ENCODE peak calls at places on chromosomes 11 and 22, in nine cellular contexts. One of them, this sample, is unnamed.
A peak's percentile ranks its signal among the peaks of the same experiment; 100 is the strongest.

GRCh38 chr11:63362196-63362829 is 7.3 kb upstream of the SLC22A9 start:
- DNase-seq in body of pancreas: no peak
- DNase-seq in tibial nerve: no peak
- DNase-seq in fibroblast of lung: no peak
- DNase-seq in NT2/D1: no peak
- DNase-seq in mammary epithelial cell: no peak
- DNase-seq in A673: no peak
- DNase-seq in left ventricle myocardium inferior: no peak
- DNase-seq in CD8-positive, alpha-beta memory T cell: no peak
- DNase-seq in this sample: no peak

GRCh38 chr11:34585870-34586654 is 34.8 kb upstream of the EHF start:
- DNase-seq in A673: peak; percentile 86
- DNase-seq in NT2/D1: no peak
- DNase-seq in tibial nerve: no peak
- DNase-seq in CD8-positive, alpha-beta memory T cell: no peak
- DNase-seq in mammary epithelial cell: peak; percentile 55
- DNase-seq in left ventricle myocardium inferior: no peak
- DNase-seq in body of pancreas: no peak
- DNase-seq in fibroblast of lung: peak; percentile 51
- DNase-seq in this sample: peak; percentile 53

GRCh38 chr11:126863294-126863997 is 137.1 kb downstream of the KIRREL3 start:
- DNase-seq in NT2/D1: no peak
- DNase-seq in body of pancreas: no peak
- DNase-seq in A673: no peak
- DNase-seq in CD8-positive, alpha-beta memory T cell: no peak
- DNase-seq in left ventricle myocardium inferior: no peak
- DNase-seq in mammary epithelial cell: no peak
- DNase-seq in fibroblast of lung: no peak
- DNase-seq in tibial nerve: no peak
- DNase-seq in this sample: no peak

GRCh38 chr22:44807232-44807631 is 54.9 kb downstream of the ARHGAP8 start:
- DNase-seq in A673: no peak
- DNase-seq in NT2/D1: no peak
- DNase-seq in CD8-positive, alpha-beta memory T cell: no peak
- DNase-seq in fibroblast of lung: no peak
- DNase-seq in body of pancreas: no peak
- DNase-seq in mammary epithelial cell: no peak
- DNase-seq in left ventricle myocardium inferior: no peak
- DNase-seq in tibial nerve: no peak
- DNase-seq in this sample: no peak

GRCh38 chr22:48693377-48694135 is 1134.1 kb downstream of the BRD1 start:
- DNase-seq in CD8-positive, alpha-beta memory T cell: no peak
- DNase-seq in fibroblast of lung: no peak
- DNase-seq in mammary epithelial cell: no peak
- DNase-seq in left ventricle myocardium inferior: no peak
- DNase-seq in tibial nerve: no peak
- DNase-seq in A673: no peak
- DNase-seq in body of pancreas: no peak
- DNase-seq in NT2/D1: no peak
- DNase-seq in this sample: no peak

GRCh38 chr22:38860291-38861169 is 11.5 kb downstream of the CBX6 start:
- DNase-seq in mammary epithelial cell: no peak
- DNase-seq in tibial nerve: no peak
- DNase-seq in A673: no peak
- DNase-seq in fibroblast of lung: no peak
- DNase-seq in CD8-positive, alpha-beta memory T cell: no peak
- DNase-seq in body of pancreas: no peak
- DNase-seq in NT2/D1: no peak
- DNase-seq in left ventricle myocardium inferior: no peak
- DNase-seq in this sample: no peak

GRCh38 chr11:19275496-19275895 is 34.8 kb upstream of the E2F8 start:
- DNase-seq in CD8-positive, alpha-beta memory T cell: no peak
- DNase-seq in A673: no peak
- DNase-seq in left ventricle myocardium inferior: no peak
- DNase-seq in fibroblast of lung: no peak
- DNase-seq in NT2/D1: no peak
- DNase-seq in mammary epithelial cell: peak; percentile 73
- DNase-seq in body of pancreas: no peak
- DNase-seq in tibial nerve: no peak
- DNase-seq in this sample: no peak

GRCh38 chr11:117833401-117833891 is 8.9 kb upstream of the FXYD2 start:
- DNase-seq in left ventricle myocardium inferior: no peak
- DNase-seq in tibial nerve: no peak
- DNase-seq in A673: no peak
- DNase-seq in fibroblast of lung: no peak
- DNase-seq in mammary epithelial cell: no peak
- DNase-seq in body of pancreas: peak; percentile 91
- DNase-seq in NT2/D1: no peak
- DNase-seq in CD8-positive, alpha-beta memory T cell: no peak
- DNase-seq in this sample: no peak

GRCh38 chr11:67277231-67277961 is 11.1 kb downstream of the GRK2 start:
- DNase-seq in fibroblast of lung: peak; percentile 58
- DNase-seq in left ventricle myocardium inferior: peak; percentile 93
- DNase-seq in mammary epithelial cell: peak; percentile 47
- DNase-seq in NT2/D1: no peak
- DNase-seq in tibial nerve: peak; percentile 82
- DNase-seq in body of pancreas: peak; percentile 42
- DNase-seq in A673: peak; percentile 99
- DNase-seq in CD8-positive, alpha-beta memory T cell: peak; percentile 87
- DNase-seq in this sample: peak; percentile 93

GRCh38 chr11:67276821-67277230 is 10.6 kb downstream of the GRK2 start:
- DNase-seq in left ventricle myocardium inferior: no peak
- DNase-seq in mammary epithelial cell: no peak
- DNase-seq in NT2/D1: no peak
- DNase-seq in A673: peak; percentile 36
- DNase-seq in tibial nerve: no peak
- DNase-seq in CD8-positive, alpha-beta memory T cell: no peak
- DNase-seq in body of pancreas: no peak
- DNase-seq in fibroblast of lung: no peak
- DNase-seq in this sample: peak; percentile 87

GRCh38 chr11:67273260-67273990 is 7.2 kb downstream of the GRK2 start:
- DNase-seq in body of pancreas: no peak
- DNase-seq in CD8-positive, alpha-beta memory T cell: peak; percentile 6
- DNase-seq in left ventricle myocardium inferior: no peak
- DNase-seq in mammary epithelial cell: no peak
- DNase-seq in tibial nerve: no peak
- DNase-seq in fibroblast of lung: no peak
- DNase-seq in A673: peak; percentile 66
- DNase-seq in NT2/D1: no peak
- DNase-seq in this sample: peak; percentile 74

GRCh38 chr11:67274768-67275605 is 8.7 kb downstream of the GRK2 start:
- DNase-seq in tibial nerve: no peak
- DNase-seq in NT2/D1: no peak
- DNase-seq in body of pancreas: peak; percentile 40
- DNase-seq in fibroblast of lung: no peak
- DNase-seq in A673: no peak
- DNase-seq in left ventricle myocardium inferior: peak; percentile 75
- DNase-seq in CD8-positive, alpha-beta memory T cell: no peak
- DNase-seq in mammary epithelial cell: no peak
- DNase-seq in this sample: no peak

GRCh38 chr11:67275606-67276409 is 9.5 kb downstream of the GRK2 start:
- DNase-seq in left ventricle myocardium inferior: no peak
- DNase-seq in fibroblast of lung: no peak
- DNase-seq in A673: no peak
- DNase-seq in mammary epithelial cell: no peak
- DNase-seq in CD8-positive, alpha-beta memory T cell: no peak
- DNase-seq in body of pancreas: no peak
- DNase-seq in NT2/D1: no peak
- DNase-seq in tibial nerve: no peak
- DNase-seq in this sample: no peak
- H3K4me1 ChIP-seq in left ventricle myocardium inferior: peaks cover 100% of the 10 kb centered on the region
- H3K4me1 ChIP-seq in fibroblast of lung: peaks cover 31% of the 10 kb centered on the region
- H3K4me1 ChIP-seq in A673: peaks cover 70% of the 10 kb centered on the region
- H3K4me1 ChIP-seq in mammary epithelial cell: peaks cover 24% of the 10 kb centered on the region
- H3K4me1 ChIP-seq in CD8-positive, alpha-beta memory T cell: peaks cover 100% of the 10 kb centered on the region
- H3K4me1 ChIP-seq in body of pancreas: peaks cover 69% of the 10 kb centered on the region
- H3K4me1 ChIP-seq in NT2/D1: peaks cover 37% of the 10 kb centered on the region
- H3K4me1 ChIP-seq in tibial nerve: peaks cover 100% of the 10 kb centered on the region
- H3K4me1 ChIP-seq in this sample: peaks cover 54% of the 10 kb centered on the region

DNA sequence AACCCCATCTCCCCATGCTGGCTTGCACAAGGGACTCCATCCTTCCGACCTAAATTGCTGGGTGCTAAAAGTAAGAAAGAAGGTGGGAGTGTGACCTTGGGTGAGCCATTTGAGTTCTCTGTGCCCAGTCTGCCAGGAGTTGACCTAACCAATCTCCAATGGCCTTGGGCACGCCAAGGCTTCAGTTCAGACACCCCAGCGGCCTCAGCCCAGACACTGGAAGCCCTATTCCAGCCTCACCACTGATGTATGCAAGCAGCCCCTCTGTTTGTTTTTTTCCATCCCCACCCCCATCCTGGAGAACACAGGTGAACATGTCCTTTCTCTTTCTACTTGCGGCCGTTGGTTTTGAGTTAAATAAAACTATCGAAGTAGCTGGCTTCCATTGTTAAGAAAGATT is 31.9 kb downstream of the MYH9 start:
- DNase-seq in CD8-positive, alpha-beta memory T cell: no peak
- DNase-seq in mammary epithelial cell: no peak
- DNase-seq in tibial nerve: no peak
- DNase-seq in fibroblast of lung: no peak
- DNase-seq in A673: no peak
- DNase-seq in left ventricle myocardium inferior: no peak
- DNase-seq in NT2/D1: no peak
- DNase-seq in body of pancreas: no peak
- DNase-seq in this sample: no peak
- H3K4me1 ChIP-seq in CD8-positive, alpha-beta memory T cell: peaks cover 98% of the 10 kb centered on the region
- H3K4me1 ChIP-seq in mammary epithelial cell: peaks cover 90% of the 10 kb centered on the region
- H3K4me1 ChIP-seq in tibial nerve: peaks cover 93% of the 10 kb centered on the region
- H3K4me1 ChIP-seq in fibroblast of lung: peaks cover 64% of the 10 kb centered on the region
- H3K4me1 ChIP-seq in A673: peaks cover 31% of the 10 kb centered on the region
- H3K4me1 ChIP-seq in left ventricle myocardium inferior: peaks cover 97% of the 10 kb centered on the region
- H3K4me1 ChIP-seq in NT2/D1: peaks cover 32% of the 10 kb centered on the region
- H3K4me1 ChIP-seq in body of pancreas: peaks cover 97% of the 10 kb centered on the region
- H3K4me1 ChIP-seq in this sample: peaks cover 100% of the 10 kb centered on the region

DNA sequence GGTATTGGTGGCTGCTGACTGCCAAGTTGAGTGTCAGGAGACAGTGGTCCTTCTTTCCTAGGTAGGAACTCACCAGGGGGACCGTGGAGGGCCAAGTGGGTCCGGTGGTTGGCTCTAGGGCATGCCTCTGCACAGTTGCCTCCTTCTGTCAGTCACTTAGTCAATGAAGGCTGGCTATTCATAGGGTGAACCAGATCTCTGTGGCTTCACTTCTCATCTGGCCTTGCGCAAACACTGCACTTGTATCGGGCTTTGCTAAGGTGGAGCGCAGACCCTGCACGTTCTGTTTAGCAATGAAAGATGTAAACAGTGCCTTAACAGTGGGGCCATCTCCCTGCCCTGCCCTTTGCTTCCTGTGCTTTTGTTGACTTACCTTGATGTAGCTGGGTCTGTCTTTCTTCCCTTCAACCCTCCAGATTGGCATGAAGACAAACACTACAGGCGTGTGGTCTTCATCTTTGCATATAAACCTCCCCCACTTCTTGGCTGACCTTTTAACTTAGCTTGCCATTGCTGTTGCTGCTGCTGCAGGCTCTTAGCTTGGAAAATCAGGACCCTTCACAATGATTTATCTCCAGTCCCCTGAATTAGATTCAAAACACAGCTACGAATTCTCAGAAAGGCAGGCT is 6.8 kb upstream of the SORL1-AS1 start:
- DNase-seq in NT2/D1: no peak
- DNase-seq in tibial nerve: no peak
- DNase-seq in mammary epithelial cell: no peak
- DNase-seq in fibroblast of lung: no peak
- DNase-seq in left ventricle myocardium inferior: no peak
- DNase-seq in body of pancreas: no peak
- DNase-seq in A673: no peak
- DNase-seq in CD8-positive, alpha-beta memory T cell: peak; percentile 23
- DNase-seq in this sample: no peak
- H3K4me1 ChIP-seq in NT2/D1: peaks cover 3% of the 10 kb centered on the region
- H3K4me1 ChIP-seq in tibial nerve: peaks cover 4% of the 10 kb centered on the region
- H3K4me1 ChIP-seq in mammary epithelial cell: peaks cover 17% of the 10 kb centered on the region
- H3K4me1 ChIP-seq in fibroblast of lung: peaks cover 4% of the 10 kb centered on the region
- H3K4me1 ChIP-seq in left ventricle myocardium inferior: peaks cover 9% of the 10 kb centered on the region
- H3K4me1 ChIP-seq in body of pancreas: no peaks in the 10 kb centered on the region
- H3K4me1 ChIP-seq in A673: no peaks in the 10 kb centered on the region
- H3K4me1 ChIP-seq in CD8-positive, alpha-beta memory T cell: peaks cover 97% of the 10 kb centered on the region
- H3K4me1 ChIP-seq in this sample: peaks cover 6% of the 10 kb centered on the region

GRCh38 chr11:128555606-128556005 is 31.8 kb downstream of the ETS1 start:
- DNase-seq in body of pancreas: no peak
- DNase-seq in left ventricle myocardium inferior: no peak
- DNase-seq in CD8-positive, alpha-beta memory T cell: no peak
- DNase-seq in NT2/D1: no peak
- DNase-seq in tibial nerve: no peak
- DNase-seq in fibroblast of lung: peak; percentile 39
- DNase-seq in mammary epithelial cell: no peak
- DNase-seq in A673: peak; percentile 24
- DNase-seq in this sample: no peak

GRCh38 chr11:128550967-128551522 is 36.3 kb downstream of the ETS1 start:
- DNase-seq in left ventricle myocardium inferior: no peak
- DNase-seq in body of pancreas: no peak
- DNase-seq in tibial nerve: no peak
- DNase-seq in fibroblast of lung: no peak
- DNase-seq in CD8-positive, alpha-beta memory T cell: no peak
- DNase-seq in mammary epithelial cell: no peak
- DNase-seq in NT2/D1: no peak
- DNase-seq in A673: no peak
- DNase-seq in this sample: no peak

GRCh38 chr11:128551641-128552335 is 35.6 kb downstream of the ETS1 start:
- DNase-seq in tibial nerve: no peak
- DNase-seq in NT2/D1: no peak
- DNase-seq in mammary epithelial cell: no peak
- DNase-seq in body of pancreas: no peak
- DNase-seq in A673: no peak
- DNase-seq in fibroblast of lung: no peak
- DNase-seq in CD8-positive, alpha-beta memory T cell: no peak
- DNase-seq in left ventricle myocardium inferior: no peak
- DNase-seq in this sample: no peak

GRCh38 chr11:128552783-128553661 is 34.3 kb downstream of the ETS1 start:
- DNase-seq in A673: peak; percentile 11
- DNase-seq in tibial nerve: no peak
- DNase-seq in fibroblast of lung: peak; percentile 61
- DNase-seq in left ventricle myocardium inferior: no peak
- DNase-seq in NT2/D1: no peak
- DNase-seq in body of pancreas: no peak
- DNase-seq in mammary epithelial cell: peak; percentile 94
- DNase-seq in CD8-positive, alpha-beta memory T cell: no peak
- DNase-seq in this sample: no peak

DNA sequence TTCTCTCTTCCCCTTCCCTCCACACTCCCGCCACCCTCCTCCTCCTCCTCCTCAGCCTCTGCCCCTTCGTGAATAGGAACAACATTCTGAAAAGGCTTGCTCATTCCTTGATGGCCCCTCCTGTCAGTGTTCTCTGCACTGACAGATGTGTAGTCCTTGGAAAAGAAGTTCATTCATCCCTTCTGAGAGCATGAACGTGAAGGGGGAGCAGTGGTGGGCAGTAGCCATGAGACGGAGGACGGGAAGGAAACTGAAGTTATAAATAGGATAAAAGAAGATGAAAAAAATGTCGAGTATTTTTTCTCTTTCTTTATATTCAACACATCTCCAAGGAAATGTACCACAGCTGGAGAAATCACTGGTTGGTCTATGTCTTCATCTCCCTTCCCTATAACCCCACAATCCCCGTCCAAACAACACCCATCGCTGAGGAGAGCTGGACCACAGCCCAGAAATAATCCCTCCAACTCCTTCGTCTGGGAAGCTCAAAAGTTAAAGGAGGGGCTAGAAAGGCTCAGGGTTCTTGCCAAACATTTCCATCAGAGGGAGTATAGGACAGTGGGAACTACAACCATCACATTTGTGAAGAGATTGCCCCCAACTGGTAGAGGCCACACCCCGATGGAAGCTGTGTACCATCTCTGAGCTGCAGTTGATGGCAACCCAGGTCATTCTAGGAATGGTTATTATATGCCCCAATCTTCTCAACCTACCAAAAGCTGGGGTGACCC is 33.5 kb downstream of the ETS1 start:
- DNase-seq in A673: peak; percentile 33
- DNase-seq in fibroblast of lung: no peak
- DNase-seq in left ventricle myocardium inferior: no peak
- DNase-seq in CD8-positive, alpha-beta memory T cell: no peak
- DNase-seq in NT2/D1: no peak
- DNase-seq in tibial nerve: no peak
- DNase-seq in body of pancreas: no peak
- DNase-seq in mammary epithelial cell: no peak
- DNase-seq in this sample: no peak
- H3K4me1 ChIP-seq in A673: no peaks in the 10 kb centered on the region
- H3K4me1 ChIP-seq in fibroblast of lung: peaks cover 5% of the 10 kb centered on the region
- H3K4me1 ChIP-seq in left ventricle myocardium inferior: peaks cover 59% of the 10 kb centered on the region
- H3K4me1 ChIP-seq in CD8-positive, alpha-beta memory T cell: peaks cover 45% of the 10 kb centered on the region
- H3K4me1 ChIP-seq in NT2/D1: peaks cover 8% of the 10 kb centered on the region
- H3K4me1 ChIP-seq in tibial nerve: peaks cover 43% of the 10 kb centered on the region
- H3K4me1 ChIP-seq in body of pancreas: peaks cover 5% of the 10 kb centered on the region
- H3K4me1 ChIP-seq in mammary epithelial cell: peaks cover 14% of the 10 kb centered on the region
- H3K4me1 ChIP-seq in this sample: no peaks in the 10 kb centered on the region

This sample was measured in SJSA1.